ENCODE peak calls at places on chromosomes 13 and 19, in seven cellular contexts. W is activated CD4-positive, alpha-beta T cell treated with anti-CD3 and anti-CD28 coated beads, Interleukin-2, amount 50 U/mL, for 24 hours; O is naive thymus-derived CD8-positive, alpha-beta T cell; V is ecto neural progenitor cell; B is NCI-H1092; M is IMR-90; P is islet precursor cell. I is an unnamed sample.
A peak's percentile ranks its signal among the peaks of the same experiment; 100 is the strongest.

GRCh38 chr13:100262404-100262803 is 173.5 kb downstream of the PCCA start:
- DNase-seq in V (no peak), W (no peak), B (no peak), O (no peak), P (no peak), M (no peak), I (no peak)

GRCh38 chr19:1882089-1882785 is 3.1 kb downstream of the ABHD17A start:
- DNase-seq in M (no peak), B (no peak), V (no peak), P (no peak), O (peak; percentile 90), W (no peak), I (peak; percentile 58)

GRCh38 chr19:1177322-1178114 is 3.5 kb upstream of the SBNO2 start:
- DNase-seq in P (peak; percentile 64), O (no peak), M (peak; percentile 97), W (no peak), B (no peak), V (no peak), I (no peak)

GRCh38 chr19:1514295-1514661 is 1.5 kb upstream of the ADAMTSL5 start:
- DNase-seq in O (no peak), B (no peak), P (no peak), V (no peak), M (no peak), W (no peak), I (no peak)

GRCh38 chr13:29550589-29550988 is 44.9 kb downstream of the SLC7A1 start:
- DNase-seq in V (no peak), W (no peak), O (no peak), M (peak; percentile 6), P (no peak), B (no peak), I (no peak)

GRCh38 chr19:42023121-42023942 is 29.3 kb upstream of the ATP1A3 start:
- DNase-seq in V (peak; percentile 65), M (peak; percentile 8), P (peak; percentile 81), W (no peak), O (no peak), B (no peak), I (no peak)

GRCh38 chr13:98938801-98939200 is 39.1 kb downstream of the DOCK9 start:
- DNase-seq in W (no peak), O (no peak), B (no peak), M (no peak), P (peak; percentile 72), V (no peak), I (no peak)

GRCh38 chr19:55310498-55310897 is 14.6 kb downstream of the TMEM150B start:
- DNase-seq in B (no peak), M (no peak), O (no peak), V (no peak), P (no peak), W (no peak), I (no peak)

GRCh38 chr13:20998649-20999415 is 62.6 kb downstream of the LATS2 start:
- DNase-seq in V (no peak), W (no peak), B (no peak), P (peak; percentile 44), M (no peak), O (no peak), I (no peak)

I was measured in activated effector memory CD4-positive, alpha-beta T cell treated with Interleukin-2 at 50 U/mL for 16 hours.